ENCODE peak calls at places on chromosomes 6 and 20, in eight cellular contexts. One of them, this sample, is unnamed.

GRCh38 chr20:33296206-33296605 is 13.2 kb downstream of the BPIFB1 start:
- DNase-seq in astrocyte of the spinal cord: no peak
- DNase-seq in astrocyte: no peak
- DNase-seq in prostate gland: no peak
- DNase-seq in D721Med: no peak
- DNase-seq in A549: no peak
- DNase-seq in HepG2: no peak
- DNase-seq in upper lobe of right lung: no peak
- DNase-seq in this sample: no peak

GRCh38 chr6:105832358-105832757 is 253.8 kb upstream of the PRDM1 start:
- DNase-seq in astrocyte of the spinal cord: no peak
- DNase-seq in astrocyte: no peak
- DNase-seq in prostate gland: no peak
- DNase-seq in D721Med: no peak
- DNase-seq in A549: no peak
- DNase-seq in HepG2: no peak
- DNase-seq in upper lobe of right lung: no peak
- DNase-seq in this sample: no peak

GRCh38 chr20:4165984-4166725 is 150.8 kb upstream of the RNF24 start:
- DNase-seq in astrocyte of the spinal cord: no peak
- DNase-seq in astrocyte: no peak
- DNase-seq in prostate gland: no peak
- DNase-seq in D721Med: no peak
- DNase-seq in A549: no peak
- DNase-seq in HepG2: no peak
- DNase-seq in upper lobe of right lung: no peak
- DNase-seq in this sample: no peak

GRCh38 chr20:17960927-17961599 is 7.5 kb downstream of the SNX5 start:
- DNase-seq in astrocyte of the spinal cord: peak
- DNase-seq in astrocyte: peak
- DNase-seq in prostate gland: no peak
- DNase-seq in D721Med: no peak
- DNase-seq in A549: no peak
- DNase-seq in HepG2: peak
- DNase-seq in upper lobe of right lung: no peak
- DNase-seq in this sample: no peak

GRCh38 chr6:142692942-142693341 is 252.0 kb downstream of the HIVEP2 start:
- DNase-seq in astrocyte of the spinal cord: peak
- DNase-seq in astrocyte: peak
- DNase-seq in prostate gland: peak
- DNase-seq in D721Med: peak
- DNase-seq in A549: peak
- DNase-seq in HepG2: peak
- DNase-seq in upper lobe of right lung: peak
- DNase-seq in this sample: peak

GRCh38 chr6:125370343-125370742 is 68.6 kb upstream of the HDDC2 start:
- DNase-seq in astrocyte of the spinal cord: no peak
- DNase-seq in astrocyte: no peak
- DNase-seq in prostate gland: no peak
- DNase-seq in D721Med: no peak
- DNase-seq in A549: no peak
- DNase-seq in HepG2: no peak
- DNase-seq in upper lobe of right lung: no peak
- DNase-seq in this sample: no peak

GRCh38 chr6:98136333-98136732 is 698.0 kb upstream of the POU3F2 start:
- DNase-seq in astrocyte of the spinal cord: no peak
- DNase-seq in astrocyte: no peak
- DNase-seq in prostate gland: no peak
- DNase-seq in D721Med: no peak
- DNase-seq in A549: no peak
- DNase-seq in HepG2: no peak
- DNase-seq in upper lobe of right lung: no peak
- DNase-seq in this sample: no peak

GRCh38 chr6:110363748-110364147 is 5.6 kb upstream of the METTL24 start:
- DNase-seq in astrocyte of the spinal cord: no peak
- DNase-seq in astrocyte: no peak
- DNase-seq in prostate gland: no peak
- DNase-seq in D721Med: no peak
- DNase-seq in A549: no peak
- DNase-seq in HepG2: no peak
- DNase-seq in upper lobe of right lung: no peak
- DNase-seq in this sample: no peak

GRCh38 chr6:159988983-159989454 is 20.1 kb downstream of the IGF2R start:
- DNase-seq in astrocyte of the spinal cord: peak
- DNase-seq in astrocyte: peak
- DNase-seq in prostate gland: no peak
- DNase-seq in D721Med: no peak
- DNase-seq in A549: no peak
- DNase-seq in HepG2: no peak
- DNase-seq in upper lobe of right lung: no peak
- DNase-seq in this sample: no peak

GRCh38 chr20:37311710-37312355 is 22.4 kb downstream of the MANBAL start:
- DNase-seq in astrocyte of the spinal cord: no peak
- DNase-seq in astrocyte: peak
- DNase-seq in prostate gland: no peak
- DNase-seq in D721Med: no peak
- DNase-seq in A549: no peak
- DNase-seq in HepG2: no peak
- DNase-seq in upper lobe of right lung: no peak
- DNase-seq in this sample: no peak

GRCh38 chr6:7267521-7268091 is 45.4 kb downstream of the SSR1 start:
- DNase-seq in astrocyte of the spinal cord: peak
- DNase-seq in astrocyte: peak
- DNase-seq in prostate gland: peak
- DNase-seq in D721Med: no peak
- DNase-seq in A549: peak
- DNase-seq in HepG2: peak
- DNase-seq in upper lobe of right lung: no peak
- DNase-seq in this sample: no peak

DNA sequence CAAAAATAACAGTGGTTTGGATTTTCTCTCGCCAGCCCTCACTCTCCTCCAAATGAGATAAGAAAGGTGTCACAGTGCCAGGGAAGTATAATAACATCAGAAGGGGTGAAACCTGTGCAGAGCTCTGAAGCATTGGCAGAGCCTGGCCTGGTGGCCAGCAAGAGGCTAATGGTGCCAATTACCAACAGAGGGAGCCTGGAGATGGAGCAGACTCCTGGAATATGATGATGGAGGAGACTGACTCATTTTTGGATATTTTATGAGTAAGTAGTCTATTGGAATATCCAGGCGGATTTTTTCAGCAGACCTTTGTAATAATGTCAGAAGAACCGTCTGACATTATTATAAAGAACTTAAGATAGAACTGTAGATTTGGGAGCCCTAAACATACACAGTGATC is 442.6 kb upstream of the MARCKS start:
- DNase-seq in astrocyte of the spinal cord: peak
- DNase-seq in astrocyte: peak
- DNase-seq in prostate gland: peak
- DNase-seq in D721Med: no peak
- DNase-seq in A549: peak
- DNase-seq in HepG2: peak
- DNase-seq in upper lobe of right lung: no peak
- DNase-seq in this sample: no peak
- TF ChIP-seq CTCF in astrocyte of the spinal cord: peak
- TF ChIP-seq CTCF in astrocyte: peak
- TF ChIP-seq CTCF in prostate gland: peak
- TF ChIP-seq CTCF in D721Med: peak
- TF ChIP-seq CTCF in A549: peak
- TF ChIP-seq CTCF in HepG2: peak
- TF ChIP-seq CTCF in upper lobe of right lung: peak
- TF ChIP-seq CTCF in this sample: peak

GRCh38 chr6:33609444-33610034 is 11.6 kb upstream of the ITPR3 start:
- DNase-seq in astrocyte of the spinal cord: peak
- DNase-seq in astrocyte: peak
- DNase-seq in prostate gland: no peak
- DNase-seq in D721Med: no peak
- DNase-seq in A549: no peak
- DNase-seq in HepG2: no peak
- DNase-seq in upper lobe of right lung: no peak
- DNase-seq in this sample: no peak
- TF ChIP-seq CTCF in astrocyte of the spinal cord: no peak
- TF ChIP-seq CTCF in astrocyte: no peak
- TF ChIP-seq CTCF in prostate gland: no peak
- TF ChIP-seq CTCF in D721Med: no peak
- TF ChIP-seq CTCF in A549: no peak
- TF ChIP-seq CTCF in HepG2: no peak
- TF ChIP-seq CTCF in upper lobe of right lung: no peak
- TF ChIP-seq CTCF in this sample: no peak

GRCh38 chr6:19943042-19943441 is 105.9 kb downstream of the ID4 start:
- DNase-seq in astrocyte of the spinal cord: no peak
- DNase-seq in astrocyte: no peak
- DNase-seq in prostate gland: no peak
- DNase-seq in D721Med: no peak
- DNase-seq in A549: no peak
- DNase-seq in HepG2: no peak
- DNase-seq in upper lobe of right lung: no peak
- DNase-seq in this sample: no peak
- TF ChIP-seq CTCF in astrocyte of the spinal cord: no peak
- TF ChIP-seq CTCF in astrocyte: no peak
- TF ChIP-seq CTCF in prostate gland: no peak
- TF ChIP-seq CTCF in D721Med: no peak
- TF ChIP-seq CTCF in A549: no peak
- TF ChIP-seq CTCF in HepG2: no peak
- TF ChIP-seq CTCF in upper lobe of right lung: no peak
- TF ChIP-seq CTCF in this sample: no peak

GRCh38 chr6:24064106-24064505 is 61.9 kb upstream of the NRSN1 start:
- DNase-seq in astrocyte of the spinal cord: no peak
- DNase-seq in astrocyte: no peak
- DNase-seq in prostate gland: no peak
- DNase-seq in D721Med: no peak
- DNase-seq in A549: no peak
- DNase-seq in HepG2: peak
- DNase-seq in upper lobe of right lung: no peak
- DNase-seq in this sample: no peak
- TF ChIP-seq CTCF in astrocyte of the spinal cord: peak
- TF ChIP-seq CTCF in astrocyte: peak
- TF ChIP-seq CTCF in prostate gland: no peak
- TF ChIP-seq CTCF in D721Med: peak
- TF ChIP-seq CTCF in A549: peak
- TF ChIP-seq CTCF in HepG2: peak
- TF ChIP-seq CTCF in upper lobe of right lung: peak
- TF ChIP-seq CTCF in this sample: peak

GRCh38 chr6:169969372-169970099 is 218.1 kb downstream of the ERMARD start:
- DNase-seq in astrocyte of the spinal cord: no peak
- DNase-seq in astrocyte: no peak
- DNase-seq in prostate gland: no peak
- DNase-seq in D721Med: no peak
- DNase-seq in A549: no peak
- DNase-seq in HepG2: no peak
- DNase-seq in upper lobe of right lung: no peak
- DNase-seq in this sample: no peak

GRCh38 chr6:169966312-169967181 is 215.1 kb downstream of the ERMARD start:
- DNase-seq in astrocyte of the spinal cord: no peak
- DNase-seq in astrocyte: no peak
- DNase-seq in prostate gland: no peak
- DNase-seq in D721Med: no peak
- DNase-seq in A549: no peak
- DNase-seq in HepG2: no peak
- DNase-seq in upper lobe of right lung: no peak
- DNase-seq in this sample: no peak

GRCh38 chr6:169967687-169968086 is 216.3 kb downstream of the ERMARD start:
- DNase-seq in astrocyte of the spinal cord: no peak
- DNase-seq in astrocyte: no peak
- DNase-seq in prostate gland: no peak
- DNase-seq in D721Med: no peak
- DNase-seq in A549: no peak
- DNase-seq in HepG2: no peak
- DNase-seq in upper lobe of right lung: no peak
- DNase-seq in this sample: no peak

GRCh38 chr6:169970306-169970988 is 219.0 kb downstream of the ERMARD start:
- DNase-seq in astrocyte of the spinal cord: no peak
- DNase-seq in astrocyte: no peak
- DNase-seq in prostate gland: no peak
- DNase-seq in D721Med: no peak
- DNase-seq in A549: no peak
- DNase-seq in HepG2: no peak
- DNase-seq in upper lobe of right lung: peak
- DNase-seq in this sample: no peak

GRCh38 chr6:169968541-169969270 is 217.3 kb downstream of the ERMARD start:
- DNase-seq in astrocyte of the spinal cord: no peak
- DNase-seq in astrocyte: no peak
- DNase-seq in prostate gland: no peak
- DNase-seq in D721Med: no peak
- DNase-seq in A549: no peak
- DNase-seq in HepG2: no peak
- DNase-seq in upper lobe of right lung: no peak
- DNase-seq in this sample: no peak
- TF ChIP-seq CTCF in astrocyte of the spinal cord: no peak
- TF ChIP-seq CTCF in astrocyte: no peak
- TF ChIP-seq CTCF in prostate gland: no peak
- TF ChIP-seq CTCF in D721Med: no peak
- TF ChIP-seq CTCF in A549: no peak
- TF ChIP-seq CTCF in HepG2: peak
- TF ChIP-seq CTCF in upper lobe of right lung: no peak
- TF ChIP-seq CTCF in this sample: no peak

GRCh38 chr20:57282691-57283361 is 16.4 kb upstream of the BMP7 start:
- DNase-seq in astrocyte of the spinal cord: no peak
- DNase-seq in astrocyte: no peak
- DNase-seq in prostate gland: no peak
- DNase-seq in D721Med: no peak
- DNase-seq in A549: no peak
- DNase-seq in HepG2: no peak
- DNase-seq in upper lobe of right lung: no peak
- DNase-seq in this sample: no peak
- TF ChIP-seq CTCF in astrocyte of the spinal cord: no peak
- TF ChIP-seq CTCF in astrocyte: no peak
- TF ChIP-seq CTCF in prostate gland: no peak
- TF ChIP-seq CTCF in D721Med: no peak
- TF ChIP-seq CTCF in A549: no peak
- TF ChIP-seq CTCF in HepG2: no peak
- TF ChIP-seq CTCF in upper lobe of right lung: no peak
- TF ChIP-seq CTCF in this sample: no peak

DNA sequence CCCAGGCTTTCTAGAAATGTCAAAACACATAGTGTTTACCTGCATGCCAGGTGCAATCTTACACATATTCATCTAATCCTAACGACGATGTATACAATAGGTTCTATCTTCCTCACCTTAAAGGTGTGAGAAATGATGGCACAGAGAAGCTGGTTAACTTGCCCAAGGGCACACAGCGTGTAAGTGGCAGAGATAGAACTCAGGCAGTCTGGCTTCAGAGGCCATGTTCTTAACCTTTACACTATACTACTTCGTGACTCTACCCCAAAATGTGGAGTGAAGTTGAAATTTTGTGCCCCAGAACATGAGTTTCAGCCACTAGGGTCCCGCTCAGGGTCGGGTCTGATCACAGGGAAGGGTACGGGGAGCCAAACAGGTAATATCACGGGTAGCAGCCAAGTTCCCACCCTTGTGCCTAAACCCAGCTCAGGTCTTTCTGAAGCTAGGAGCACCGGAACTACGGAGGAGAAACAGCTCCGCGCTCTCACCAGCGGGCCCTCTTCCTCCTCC is 523 bp downstream of the VPS52 start:
- DNase-seq in astrocyte of the spinal cord: no peak
- DNase-seq in astrocyte: no peak
- DNase-seq in prostate gland: no peak
- DNase-seq in D721Med: no peak
- DNase-seq in A549: no peak
- DNase-seq in HepG2: no peak
- DNase-seq in upper lobe of right lung: no peak
- DNase-seq in this sample: no peak
- TF ChIP-seq CTCF in astrocyte of the spinal cord: no peak
- TF ChIP-seq CTCF in astrocyte: no peak
- TF ChIP-seq CTCF in prostate gland: no peak
- TF ChIP-seq CTCF in D721Med: no peak
- TF ChIP-seq CTCF in A549: no peak
- TF ChIP-seq CTCF in HepG2: no peak
- TF ChIP-seq CTCF in upper lobe of right lung: no peak
- TF ChIP-seq CTCF in this sample: no peak